ENCODE peak calls at places on chromosomes 2 and 18, in eight cellular contexts. A, T, D, I, W, X, C and V are unnamed samples.

GRCh38 chr2:6780765-6781274 is 84.9 kb downstream of the CMPK2 start:
- DNase-seq in W (no peak), T (no peak), A (peak), D (peak), C (no peak), I (peak), X (peak), V (no peak)

GRCh38 chr2:12776457-12777049 is 59.8 kb downstream of the TRIB2 start:
- DNase-seq in W (no peak), A (no peak), T (no peak), C (no peak), I (no peak), D (no peak), X (no peak), V (no peak)

GRCh38 chr2:182642328-182642727 is 73.7 kb upstream of the DNAJC10 start:
- DNase-seq in D (peak), T (peak), C (peak), A (peak), W (peak), X (peak), I (peak), V (peak)

GRCh38 chr18:34729740-34730338 is 19.7 kb downstream of the DTNA start:
- DNase-seq in W (no peak), T (no peak), C (no peak), X (no peak), A (no peak), I (no peak), D (no peak), V (no peak)

GRCh38 chr2:55923091-55923977 is at the start of gene EFEMP1:
- DNase-seq in T (peak), X (peak), W (no peak), A (peak), I (peak), D (no peak), C (peak), V (peak)

GRCh38 chr18:10490401-10491289 is 35.2 kb upstream of the NAPG start:
- DNase-seq in W (peak), T (no peak), X (no peak), I (no peak), D (peak), A (no peak), C (peak), V (no peak)

GRCh38 chr2:230981704-230982103 is 14.2 kb upstream of the SPATA3 start:
- DNase-seq in A (no peak), D (peak), T (no peak), W (no peak), X (no peak), C (no peak), I (no peak), V (no peak)

GRCh38 chr2:105886029-105886454 is 141.3 kb downstream of the NCK2 start:
- DNase-seq in C (no peak), I (no peak), A (peak), W (no peak), X (peak), D (no peak), T (peak), V (peak)

GRCh38 chr2:220789961-220790360 is 782.1 kb downstream of the EPHA4 start:
- DNase-seq in X (peak), I (no peak), W (no peak), T (peak), A (peak), C (no peak), D (no peak), V (peak)

GRCh38 chr2:220396287-220396686 is 768.9 kb downstream of the SLC4A3 start:
- DNase-seq in C (no peak), A (peak), T (peak), W (no peak), D (no peak), I (no peak), X (peak), V (peak)

GRCh38 chr2:207224814-207225482 is 59.2 kb upstream of the KLF7 start:
- DNase-seq in A (no peak), W (no peak), X (no peak), C (no peak), D (no peak), T (no peak), I (no peak), V (no peak)

GRCh38 chr18:35661483-35662146 is 80.1 kb downstream of the GALNT1 start:
- DNase-seq in T (no peak), C (no peak), I (peak), A (peak), W (no peak), X (no peak), D (no peak), V (no peak)

GRCh38 chr2:102114851-102115497 is 27.6 kb upstream of the IL1R1 start:
- DNase-seq in W (no peak), X (peak), A (peak), D (no peak), I (peak), T (no peak), C (no peak), V (peak)

GRCh38 chr18:49849331-49850217 is 36.2 kb upstream of the ACAA2 start:
- DNase-seq in C (peak), W (peak), X (peak), A (peak), T (peak), D (no peak), I (peak), V (peak)

GRCh38 chr2:212915121-212915782 is 236.2 kb downstream of the IKZF2 start:
- DNase-seq in I (no peak), X (peak), C (no peak), T (no peak), D (no peak), A (no peak), W (no peak), V (peak)

GRCh38 chr2:18124126-18124835 is 245.8 kb downstream of the KCNS3 start:
- DNase-seq in D (no peak), X (no peak), W (no peak), T (no peak), C (no peak), I (no peak), A (no peak), V (no peak)

GRCh38 chr2:227004482-227004881 is 159.5 kb downstream of the COL4A4 start:
- DNase-seq in T (no peak), A (no peak), I (no peak), W (no peak), C (no peak), D (no peak), X (no peak), V (no peak)

GRCh38 chr2:240568678-240569522 is 616 bp downstream of the RNPEPL1 start:
- DNase-seq in D (peak), I (peak), T (peak), C (peak), X (peak), W (no peak), A (peak), V (peak)

GRCh38 chr2:1817256-1818127 is 73.2 kb upstream of the PXDN start:
- DNase-seq in D (peak), A (peak), T (peak), W (peak), I (peak), C (peak), X (peak), V (peak)

GRCh38 chr2:171049691-171050090 is 111.0 kb downstream of the TLK1 start:
- DNase-seq in I (no peak), X (no peak), W (no peak), D (no peak), A (no peak), C (no peak), T (no peak), V (no peak)

GRCh38 chr18:74342416-74343043 is 26.9 kb downstream of the C18orf63 start:
- DNase-seq in I (peak), A (peak), C (peak), X (peak), T (peak), W (peak), D (peak), V (peak)

GRCh38 chr2:1502891-1503304 is 89.6 kb downstream of the TPO start:
- DNase-seq in C (no peak), A (no peak), D (no peak), I (no peak), T (no peak), X (no peak), W (no peak), V (no peak)

GRCh38 chr2:133633851-133634250 is 65.6 kb upstream of the NCKAP5 start:
- DNase-seq in X (peak), W (no peak), D (no peak), A (peak), C (no peak), I (no peak), T (peak), V (peak)

GRCh38 chr2:240351826-240352426 is 83.5 kb upstream of the GPC1 start:
- DNase-seq in X (no peak), A (no peak), I (no peak), C (no peak), W (no peak), T (no peak), D (no peak), V (no peak)

GRCh38 chr2:120244656-120245519 is 7.8 kb upstream of the RALB start:
- DNase-seq in I (no peak), T (no peak), C (no peak), X (no peak), W (no peak), A (no peak), D (no peak), V (no peak)
- H3K9ac ChIP-seq in I (no peak), T (no peak), C (no peak), X (no peak), W (peak), A (no peak), D (no peak), V (no peak)

GRCh38 chr2:37555457-37555856 is 116.0 kb downstream of the CDC42EP3 start:
- DNase-seq in I (no peak), A (no peak), T (peak), D (no peak), W (no peak), C (no peak), X (no peak), V (no peak)

GRCh38 chr2:37553411-37554156 is 117.9 kb downstream of the CDC42EP3 start:
- DNase-seq in C (no peak), X (no peak), D (no peak), A (no peak), I (no peak), W (no peak), T (no peak), V (no peak)

GRCh38 chr2:37554157-37554515 is 117.3 kb downstream of the CDC42EP3 start:
- DNase-seq in D (no peak), I (no peak), C (no peak), X (no peak), W (no peak), A (no peak), T (no peak), V (no peak)

GRCh38 chr2:37556256-37556655 is 115.2 kb downstream of the CDC42EP3 start:
- DNase-seq in X (no peak), W (no peak), A (no peak), T (no peak), I (no peak), D (no peak), C (no peak), V (peak)

GRCh38 chr2:37554687-37555086 is 116.8 kb downstream of the CDC42EP3 start:
- DNase-seq in C (no peak), A (no peak), T (no peak), I (no peak), W (no peak), X (no peak), D (no peak), V (no peak)
- H2AFZ ChIP-seq in C (no peak), A (no peak), T (no peak), I (no peak), W (no peak), X (no peak), D (no peak), V (no peak)

GRCh38 chr2:54109848-54110247 is 5.6 kb upstream of the ACYP2 start:
- DNase-seq in A (no peak), T (no peak), I (no peak), W (no peak), X (no peak), D (no peak), C (no peak), V (no peak)

GRCh38 chr2:54106631-54107454 is 8.6 kb upstream of the ACYP2 start:
- DNase-seq in X (peak), W (peak), C (peak), T (peak), D (peak), A (peak), I (peak), V (peak)

GRCh38 chr2:54107455-54107764 is 8.0 kb upstream of the ACYP2 start:
- DNase-seq in C (no peak), T (no peak), X (no peak), D (no peak), A (no peak), I (no peak), W (no peak), V (no peak)

GRCh38 chr2:54103454-54104314 is 11.7 kb upstream of the ACYP2 start:
- DNase-seq in W (peak), T (peak), I (peak), X (peak), D (peak), C (peak), A (peak), V (peak)

DNA sequence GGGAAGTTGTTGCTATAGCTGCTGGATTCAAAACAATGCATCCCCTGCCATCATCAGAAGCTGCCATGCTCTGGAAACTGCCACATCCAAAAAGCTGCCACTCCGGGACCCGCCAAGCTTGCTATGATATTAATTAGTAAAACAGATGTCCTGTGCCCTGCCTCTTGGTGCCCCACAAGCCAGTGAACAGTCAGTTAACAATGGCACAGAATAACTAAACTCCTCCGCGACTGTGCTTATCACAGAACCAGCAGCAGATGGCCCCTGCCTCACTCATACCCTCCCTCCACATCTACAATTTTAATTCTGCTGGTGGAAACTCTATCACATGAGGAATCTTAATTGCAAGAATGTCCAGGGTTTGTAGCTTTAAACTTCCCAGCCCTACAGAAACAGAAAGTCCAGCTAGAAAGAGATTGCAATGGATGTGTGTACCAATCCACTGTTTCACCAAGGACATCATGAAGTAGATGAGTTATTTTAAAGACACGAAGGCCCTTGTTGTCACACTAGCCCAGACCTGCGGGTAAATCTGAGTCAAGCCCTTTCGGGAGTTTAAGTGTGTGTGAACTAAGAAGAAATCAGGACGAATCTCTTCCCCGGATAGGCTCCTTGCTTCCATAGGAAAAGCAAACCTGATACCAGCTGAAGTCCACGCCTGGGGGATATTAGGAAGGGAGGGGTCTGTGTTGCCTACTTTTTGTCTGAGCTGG is 7.4 kb upstream of the ACYP2 start:
- DNase-seq in X (no peak), T (peak), A (no peak), W (no peak), D (no peak), I (no peak), C (peak), V (no peak)
- TF ChIP-seq CTCF in X (no peak), T (no peak), A (no peak), W (no peak), D (no peak), I (no peak), C (peak), V (no peak)

DNA sequence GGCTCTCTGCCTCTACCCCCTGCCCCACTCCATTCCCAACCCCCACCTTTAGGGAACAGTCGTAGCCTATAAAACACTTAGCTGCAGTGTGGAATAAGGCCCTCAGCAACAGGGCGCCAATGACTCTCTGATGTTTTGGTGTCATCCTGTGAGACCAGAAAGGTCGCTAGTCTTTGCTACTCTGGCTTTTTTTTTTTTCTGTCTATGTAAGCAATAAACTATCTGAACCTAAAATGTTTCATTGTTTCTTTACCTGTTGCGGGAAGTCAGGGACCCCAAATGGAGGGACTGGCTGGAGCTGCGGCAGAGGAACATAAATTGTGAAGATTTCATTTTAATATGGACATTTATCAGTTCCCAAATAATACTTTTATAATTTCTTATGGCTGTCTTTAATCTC is 154.6 kb downstream of the COPS8 start:
- DNase-seq in D (no peak), W (no peak), T (no peak), C (no peak), A (no peak), I (no peak), X (no peak), V (no peak)
- H3K9ac ChIP-seq in D (no peak), W (no peak), T (no peak), C (no peak), A (no peak), I (no peak), X (no peak), V (no peak)